ENCODE peak calls at places on chromosomes 11 and 22, in four cellular contexts. Z is kidney, G is cardiac fibroblast, O is T-helper 9 cell. T is an unnamed sample.

GRCh38 chr11:33668468-33668825 is 32.2 kb downstream of the C11orf91 start:
- DNase-seq in Z (no peak), G (no peak), O (no peak), T (no peak)

GRCh38 chr22:38718414-38718813 is 12.7 kb downstream of the GTPBP1 start:
- DNase-seq in Z (peak; percentile 85), G (peak; percentile 76), O (no peak), T (peak; percentile 96)

GRCh38 chr22:50485221-50486131 is 1.2 kb upstream of the MIOX start:
- DNase-seq in Z (peak; percentile 80), G (no peak), O (no peak), T (peak; percentile 86)

GRCh38 chr11:70005107-70005818 is 72.9 kb upstream of the ANO1 start:
- DNase-seq in Z (no peak), G (peak; percentile 39), O (no peak), T (peak; percentile 78)

GRCh38 chr11:130068986-130069683 is 559 bp upstream of the APLP2 start:
- DNase-seq in Z (peak; percentile 94), G (peak; percentile 91), O (no peak), T (peak; percentile 97)

GRCh38 chr11:12143461-12144258 is 33.3 kb downstream of the MICAL2 start:
- DNase-seq in Z (no peak), G (peak; percentile 62), O (no peak), T (no peak)

GRCh38 chr11:108324587-108324986 is 101.7 kb downstream of the ATM start:
- DNase-seq in Z (no peak), G (peak; percentile 65), O (no peak), T (peak; percentile 71)

GRCh38 chr11:122863704-122864326 is 18.7 kb upstream of the JHY start:
- DNase-seq in Z (no peak), G (peak; percentile 66), O (peak; percentile 25), T (peak; percentile 50)

GRCh38 chr22:38471237-38471636 is 3.3 kb downstream of the KDELR3 start:
- DNase-seq in Z (peak; percentile 60), G (no peak), O (no peak), T (peak; percentile 74)

GRCh38 chr11:72377596-72377995 is 56.7 kb downstream of the CLPB start:
- DNase-seq in Z (no peak), G (no peak), O (no peak), T (no peak)

GRCh38 chr11:70577258-70577603 is 178.9 kb downstream of the CTTN start:
- DNase-seq in Z (peak; percentile 46), G (no peak), O (no peak), T (peak; percentile 50)

GRCh38 chr11:34650528-34650927 is 29.6 kb downstream of the EHF start:
- DNase-seq in Z (no peak), G (peak; percentile 56), O (peak; percentile 41), T (no peak)

GRCh38 chr11:61783717-61784505 is 8.5 kb downstream of the TMEM258 start:
- DNase-seq in Z (peak; percentile 49), G (peak; percentile 41), O (no peak), T (peak; percentile 90)

GRCh38 chr11:95714853-95715776 is 74.5 kb downstream of the FAM76B start:
- DNase-seq in Z (no peak), G (no peak), O (no peak), T (no peak)

GRCh38 chr22:49976439-49977175 is 16.0 kb downstream of the PIM3 start:
- DNase-seq in Z (no peak), G (no peak), O (no peak), T (peak; percentile 57)

GRCh38 chr11:111917788-111918187 is 925 bp upstream of the C11orf52 start:
- DNase-seq in Z (no peak), G (no peak), O (no peak), T (no peak)

GRCh38 chr22:31036671-31037550 is 44.2 kb upstream of the SMTN start:
- DNase-seq in Z (peak; percentile 69), G (peak; percentile 45), O (no peak), T (peak; percentile 85)

GRCh38 chr11:10301656-10302293 is 3.1 kb upstream of the ADM start:
- DNase-seq in Z (no peak), G (peak; percentile 86), O (no peak), T (no peak)

GRCh38 chr11:117668291-117668690 is 128.7 kb downstream of the DSCAML1 start:
- DNase-seq in Z (no peak), G (no peak), O (no peak), T (no peak)

T was measured in osteoblast.